ENCODE peak calls at places on chromosomes 7 and 10, in seven cellular contexts. E is coronary artery, T is GM23338, O is transverse colon, Z is ascending aorta, Q is fibroblast of the aortic adventitia, D is foreskin fibroblast. V is an unnamed sample.

GRCh38 chr7:147197006-147197405 is 1080.4 kb downstream of the CNTNAP2 start:
- DNase-seq in E (no peak), T (no peak), O (no peak), Z (no peak), Q (no peak), D (no peak), V (no peak)

GRCh38 chr10:79404231-79404609 is 41.2 kb downstream of the ZCCHC24 start:
- DNase-seq in E (peak), T (peak), O (peak), Z (peak), Q (peak), D (peak), V (peak)

GRCh38 chr10:14758994-14759664 is 15.6 kb downstream of the FAM107B start:
- DNase-seq in E (no peak), T (no peak), O (peak), Z (no peak), Q (no peak), D (no peak), V (no peak)

GRCh38 chr10:10830316-10831061 is 187.2 kb upstream of the CELF2 start:
- DNase-seq in E (no peak), T (no peak), O (no peak), Z (no peak), Q (peak), D (peak), V (no peak)

GRCh38 chr7:121288894-121289293 is 39.9 kb upstream of the WNT16 start:
- DNase-seq in E (no peak), T (no peak), O (no peak), Z (no peak), Q (peak), D (peak), V (no peak)

GRCh38 chr7:132298782-132299181 is 277.5 kb downstream of the PLXNA4 start:
- DNase-seq in E (no peak), T (no peak), O (no peak), Z (no peak), Q (peak), D (peak), V (no peak)

GRCh38 chr7:73850781-73851207 is 8.5 kb upstream of the METTL27 start:
- DNase-seq in E (no peak), T (no peak), O (peak), Z (peak), Q (peak), D (peak), V (no peak)

GRCh38 chr7:82840061-82840460 is 322.6 kb downstream of the PCLO start:
- DNase-seq in E (no peak), T (no peak), O (no peak), Z (no peak), Q (no peak), D (peak), V (no peak)

GRCh38 chr7:141231018-141231792 is 157.3 kb downstream of the TMEM178B start:
- DNase-seq in E (no peak), T (peak), O (no peak), Z (no peak), Q (peak), D (no peak), V (no peak)

GRCh38 chr10:83625831-83626360 is 513.4 kb upstream of the GHITM start:
- DNase-seq in E (no peak), T (no peak), O (no peak), Z (no peak), Q (no peak), D (no peak), V (no peak)

GRCh38 chr7:20217193-20217948 is at the start of gene MACC1:
- DNase-seq in E (no peak), T (peak), O (peak), Z (no peak), Q (no peak), D (no peak), V (peak)

GRCh38 chr7:95686109-95686508 is 86.2 kb upstream of the DYNC1I1 start:
- DNase-seq in E (no peak), T (peak), O (peak), Z (peak), Q (peak), D (peak), V (peak)

GRCh38 chr10:15821046-15821683 is 39.1 kb downstream of the MINDY3 start:
- DNase-seq in E (no peak), T (no peak), O (no peak), Z (no peak), Q (no peak), D (no peak), V (no peak)

GRCh38 chr7:137421389-137421788 is 77.9 kb upstream of the PTN start:
- DNase-seq in E (no peak), T (no peak), O (no peak), Z (no peak), Q (peak), D (peak), V (no peak)

GRCh38 chr7:70695804-70696104 is 436.2 kb upstream of the GALNT17 start:
- DNase-seq in E (no peak), T (no peak), O (no peak), Z (no peak), Q (peak), D (no peak), V (no peak)

GRCh38 chr7:126856691-126857291 is 395.9 kb downstream of the GRM8 start:
- DNase-seq in E (no peak), T (peak), O (no peak), Z (no peak), Q (no peak), D (no peak), V (no peak)

GRCh38 chr7:156419782-156420181 is 220.8 kb upstream of the RNF32 start:
- DNase-seq in E (no peak), T (no peak), O (no peak), Z (no peak), Q (no peak), D (no peak), V (peak)

GRCh38 chr10:132382231-132382922 is 14.6 kb upstream of the PWWP2B start:
- DNase-seq in E (no peak), T (no peak), O (peak), Z (no peak), Q (no peak), D (peak), V (peak)

GRCh38 chr10:13219685-13220670 is 14.2 kb downstream of the UCMA start:
- DNase-seq in E (no peak), T (peak), O (peak), Z (peak), Q (peak), D (peak), V (peak)

GRCh38 chr7:45918556-45918955 is 2.5 kb downstream of the IGFBP3 start:
- DNase-seq in E (no peak), T (no peak), O (no peak), Z (no peak), Q (no peak), D (no peak), V (no peak)

GRCh38 chr10:131653140-131653539 is 247.7 kb upstream of the PPP2R2D start:
- DNase-seq in E (peak), T (no peak), O (no peak), Z (no peak), Q (no peak), D (no peak), V (peak)

GRCh38 chr7:157129200-157129599 is 9.5 kb upstream of the UBE3C start:
- DNase-seq in E (no peak), T (no peak), O (no peak), Z (no peak), Q (no peak), D (no peak), V (no peak)

GRCh38 chr7:138726288-138726687 is 25.1 kb upstream of the SVOPL start:
- DNase-seq in E (no peak), T (peak), O (no peak), Z (no peak), Q (no peak), D (no peak), V (no peak)
- TF ChIP-seq CTCF in E (no peak), T (peak), O (no peak), Z (no peak), Q (no peak), D (no peak), V (no peak)

DNA sequence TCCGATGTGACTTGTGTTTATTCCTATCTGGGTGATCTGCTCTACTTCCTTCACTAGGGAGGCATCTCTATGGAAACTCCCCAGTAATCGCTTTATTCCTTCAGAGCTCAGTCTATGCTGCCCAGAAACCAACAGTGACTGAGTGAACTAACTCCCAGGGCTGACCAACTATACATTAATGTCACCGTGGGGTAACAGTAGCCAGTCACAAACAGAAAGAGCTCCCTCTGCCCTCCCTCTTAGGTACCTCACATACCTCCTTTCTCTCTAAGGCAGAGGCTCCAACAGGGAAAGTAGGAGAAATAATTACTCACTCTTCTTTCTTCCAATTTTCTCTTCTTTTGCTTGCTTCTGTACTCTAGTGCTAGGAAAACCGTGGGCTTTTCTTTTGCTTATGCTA is 855.0 kb downstream of the REEP3 start:
- DNase-seq in E (no peak), T (peak), O (no peak), Z (no peak), Q (no peak), D (no peak), V (no peak)
- TF ChIP-seq CTCF in E (no peak), T (peak), O (no peak), Z (no peak), Q (no peak), D (no peak), V (no peak)

GRCh38 chr10:103350522-103351260 is at the start of gene PCGF6:
- DNase-seq in E (peak), T (peak), O (peak), Z (peak), Q (peak), D (peak), V (peak)

GRCh38 chr10:103355906-103356599 is 5.1 kb upstream of the PCGF6 start:
- DNase-seq in E (no peak), T (no peak), O (no peak), Z (no peak), Q (no peak), D (no peak), V (no peak)

GRCh38 chr10:103350175-103350521 is 792 bp downstream of the PCGF6 start:
- DNase-seq in E (no peak), T (no peak), O (no peak), Z (no peak), Q (no peak), D (no peak), V (no peak)

GRCh38 chr10:103353281-103353680 is 2.3 kb upstream of the PCGF6 start:
- DNase-seq in E (no peak), T (peak), O (no peak), Z (no peak), Q (no peak), D (peak), V (no peak)
- TF ChIP-seq CTCF in E (no peak), T (peak), O (no peak), Z (no peak), Q (no peak), D (no peak), V (no peak)

DNA sequence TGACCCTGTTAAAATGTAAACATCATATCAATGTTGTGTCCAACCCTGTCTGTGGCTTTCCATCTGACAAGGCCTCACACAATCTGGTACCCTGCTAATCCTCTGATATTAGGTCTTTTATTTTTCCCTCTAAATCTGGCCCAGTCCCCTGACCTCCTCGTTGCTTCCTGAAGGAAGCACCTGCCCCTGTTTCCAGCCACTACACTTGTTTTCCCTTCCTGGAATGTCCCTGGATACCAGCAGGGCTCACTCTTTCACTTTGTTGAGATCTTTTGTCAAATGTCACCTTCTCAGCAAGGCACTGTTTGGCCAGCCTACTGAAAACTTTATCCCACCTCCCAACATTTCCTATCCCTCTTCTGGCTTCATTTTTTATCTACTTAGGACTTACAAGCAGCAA is 2.1 kb downstream of the SAMD9L start:
- DNase-seq in E (no peak), T (peak), O (no peak), Z (no peak), Q (no peak), D (no peak), V (no peak)
- TF ChIP-seq CTCF in E (no peak), T (no peak), O (no peak), Z (no peak), Q (no peak), D (no peak), V (no peak)

DNA sequence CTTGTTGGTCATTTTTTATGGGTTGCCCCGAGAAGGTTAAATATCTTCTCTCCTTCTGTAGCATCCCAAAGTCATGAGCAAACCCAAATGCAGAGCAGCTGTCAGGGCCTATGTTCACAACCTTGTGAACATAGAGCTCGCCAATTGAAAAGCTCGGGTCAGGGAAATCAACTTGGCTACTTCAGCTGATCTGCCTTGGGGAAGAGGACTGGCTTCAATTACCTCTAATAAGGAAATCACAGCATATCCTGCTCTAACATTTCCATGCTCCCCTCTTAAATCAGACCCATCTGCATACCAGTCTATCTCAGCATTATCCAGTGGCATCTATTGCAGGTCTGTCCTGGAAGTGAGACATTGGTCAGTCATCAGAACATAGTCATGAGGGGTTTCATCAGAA is 105.6 kb downstream of the ANKRD26 start:
- DNase-seq in E (no peak), T (no peak), O (no peak), Z (no peak), Q (no peak), D (peak), V (no peak)
- TF ChIP-seq CTCF in E (no peak), T (no peak), O (no peak), Z (no peak), Q (no peak), D (no peak), V (no peak)

DNA sequence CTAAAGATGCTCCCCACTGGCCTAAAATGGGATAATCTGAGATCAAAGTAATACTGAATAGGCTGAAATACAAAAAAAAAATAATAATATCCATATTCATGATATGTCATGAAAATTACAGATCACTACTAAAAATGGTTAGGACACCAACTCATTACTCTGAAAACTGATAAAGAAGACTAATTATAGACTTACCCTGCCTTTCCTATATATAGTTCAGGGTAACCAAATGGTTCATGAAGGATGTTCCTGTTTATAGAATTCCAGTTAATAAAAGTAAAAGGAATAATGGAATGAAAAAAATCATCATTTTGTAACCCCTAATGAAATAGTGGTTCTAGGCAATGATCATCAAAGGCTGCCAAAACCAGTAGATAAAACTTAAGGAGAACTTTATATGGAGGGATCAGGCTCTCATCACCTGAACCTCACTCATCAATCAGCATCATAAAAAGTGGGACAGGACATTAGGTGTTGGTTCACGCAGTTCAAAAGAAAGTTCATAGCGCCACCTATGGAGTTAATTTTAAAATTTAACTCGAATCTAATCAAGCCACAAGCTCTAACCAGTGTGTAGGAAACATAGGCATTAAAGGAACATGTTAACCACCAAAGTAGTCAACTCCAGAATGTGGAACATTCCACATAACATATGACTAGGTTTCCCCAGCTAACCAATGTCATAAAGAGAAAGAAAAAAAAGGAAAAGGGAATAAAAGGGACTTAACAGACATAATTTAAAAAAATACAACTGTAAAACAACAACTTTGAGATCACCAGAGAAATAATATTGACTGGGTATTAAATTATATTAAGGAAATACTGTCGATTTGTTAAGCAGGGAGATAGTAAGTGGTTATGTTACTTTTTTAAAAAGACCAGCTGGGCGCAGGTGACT is 35.7 kb downstream of the P4HA1 start:
- DNase-seq in E (no peak), T (peak), O (no peak), Z (no peak), Q (peak), D (peak), V (no peak)
- TF ChIP-seq CTCF in E (no peak), T (peak), O (peak), Z (no peak), Q (peak), D (peak), V (no peak)